ENCODE peak calls at places on chromosome 4, in nine cellular contexts. O is OCI-LY7; B is activated T-cell treated with anti-CD3 and anti-CD28 coated beads, Interleukin-2, amount 50 U/mL, for 72 hours; D is ACHN; K is lung microvascular endothelial cell; N is T-helper 9 cell; A is stimulated activated CD4-positive, alpha-beta T cell treated with anti-CD3 and anti-CD28 coated beads, Interleukin-4, amount 100 ng/mL, for 1 hour; T is RWPE1; F is left colon. J is an unnamed sample.

GRCh38 chr4:22672944-22673343 is 19.8 kb upstream of the GBA3 start:
- DNase-seq in T (no peak), O (no peak), B (no peak), F (no peak), D (no peak), K (no peak), A (no peak), N (no peak), J (no peak)

GRCh38 chr4:4296283-4296846 is 6.3 kb downstream of the ZBTB49 start:
- DNase-seq in N (no peak), F (no peak), A (no peak), K (no peak), T (no peak), B (no peak), O (no peak), D (no peak), J (no peak)

GRCh38 chr4:123587983-123588494 is 191.4 kb downstream of the SPRY1 start:
- DNase-seq in N (no peak), T (peak; percentile 54), K (peak; percentile 56), D (no peak), F (peak; percentile 87), A (no peak), O (no peak), B (no peak), J (no peak)

GRCh38 chr4:177726111-177726510 is 283.9 kb upstream of the AGA start:
- DNase-seq in D (no peak), T (no peak), A (no peak), K (no peak), B (no peak), F (no peak), N (no peak), O (no peak), J (peak; percentile 5)

GRCh38 chr4:67820903-67821302 is 62.9 kb downstream of the TMPRSS11D start:
- DNase-seq in O (no peak), K (no peak), N (no peak), D (no peak), T (no peak), A (no peak), B (no peak), F (no peak), J (no peak)

GRCh38 chr4:151356510-151356909 is 31.1 kb upstream of the SH3D19 start:
- DNase-seq in N (no peak), O (no peak), K (peak; percentile 20), T (peak; percentile 41), D (no peak), A (no peak), F (no peak), B (no peak), J (peak; percentile 18)

GRCh38 chr4:122673252-122673651 is 52.4 kb upstream of the IL21 start:
- DNase-seq in K (peak; percentile 29), N (no peak), O (no peak), T (no peak), B (no peak), F (no peak), A (no peak), D (no peak), J (no peak)

GRCh38 chr4:10011885-10012284 is 9.4 kb downstream of the SLC2A9 start:
- DNase-seq in D (no peak), A (no peak), B (no peak), F (no peak), K (no peak), N (no peak), T (no peak), O (no peak), J (no peak)

GRCh38 chr4:118032691-118033090 is 1.6 kb upstream of the NDST3 start:
- DNase-seq in T (peak; percentile 16), A (no peak), F (no peak), N (no peak), O (no peak), D (peak; percentile 22), B (no peak), K (no peak), J (no peak)

GRCh38 chr4:102431608-102431961 is 69.6 kb upstream of the NFKB1 start:
- DNase-seq in N (no peak), D (no peak), A (no peak), B (no peak), O (no peak), T (no peak), F (no peak), K (no peak), J (no peak)

GRCh38 chr4:79472693-79473552 is 64.9 kb upstream of the GK2 start:
- DNase-seq in N (no peak), F (no peak), T (no peak), K (no peak), A (no peak), D (no peak), B (no peak), O (no peak), J (no peak)

GRCh38 chr4:183348136-183348535 is 25.9 kb upstream of the CLDN24 start:
- DNase-seq in D (no peak), O (no peak), F (no peak), A (no peak), N (no peak), K (no peak), T (no peak), B (no peak), J (no peak)

GRCh38 chr4:120692964-120693363 is 229.6 kb downstream of the PRDM5 start:
- DNase-seq in A (no peak), B (no peak), N (no peak), K (peak; percentile 91), T (peak; percentile 53), D (peak; percentile 67), F (peak; percentile 31), O (no peak), J (peak; percentile 77)

GRCh38 chr4:184765473-184766346 is 31.8 kb upstream of the CENPU start:
- DNase-seq in K (no peak), F (no peak), D (no peak), A (no peak), N (no peak), B (no peak), O (no peak), T (no peak), J (no peak)

GRCh38 chr4:173591760-173592159 is 61.7 kb upstream of the HAND2 start:
- DNase-seq in O (no peak), K (no peak), A (no peak), F (no peak), D (no peak), B (no peak), N (no peak), T (no peak), J (no peak)

GRCh38 chr4:53810643-53811042 is 219.4 kb upstream of the LNX1 start:
- DNase-seq in D (no peak), N (no peak), B (no peak), K (no peak), A (no peak), O (no peak), F (no peak), T (no peak), J (no peak)

GRCh38 chr4:72205831-72206230 is 174.0 kb downstream of the NPFFR2 start:
- DNase-seq in O (no peak), T (peak; percentile 24), N (no peak), B (no peak), A (no peak), D (no peak), F (no peak), K (no peak), J (peak; percentile 85)

GRCh38 chr4:184472540-184473264 is 1.6 kb downstream of the IRF2 start:
- DNase-seq in A (peak; percentile 43), B (peak; percentile 83), K (peak; percentile 76), F (peak; percentile 92), T (peak; percentile 55), D (peak; percentile 71), O (peak; percentile 81), N (peak; percentile 49), J (peak; percentile 43)

GRCh38 chr4:94126669-94127068 is 81.0 kb upstream of the SMARCAD1 start:
- DNase-seq in O (no peak), A (no peak), F (no peak), T (no peak), N (no peak), B (no peak), K (no peak), D (peak; percentile 5), J (no peak)

GRCh38 chr4:105714071-105714521 is 5.5 kb downstream of the GSTCD start:
- DNase-seq in F (no peak), T (peak; percentile 21), D (peak; percentile 47), O (peak; percentile 52), N (no peak), K (peak; percentile 6), A (no peak), B (no peak), J (peak; percentile 17)

GRCh38 chr4:133156096-133156495 is 7.0 kb downstream of the PCDH10 start:
- DNase-seq in D (no peak), O (no peak), T (no peak), F (no peak), N (no peak), B (no peak), K (no peak), A (no peak), J (no peak)

GRCh38 chr4:158805628-158806471 is 37.0 kb downstream of the FNIP2 start:
- DNase-seq in K (no peak), B (no peak), A (no peak), O (no peak), T (peak; percentile 62), F (no peak), D (no peak), N (no peak), J (no peak)

GRCh38 chr4:164997324-164997723 is 19.9 kb upstream of the TRIM61 start:
- DNase-seq in F (no peak), K (no peak), A (no peak), O (peak; percentile 20), N (no peak), B (no peak), D (peak; percentile 13), T (peak; percentile 29), J (no peak)

GRCh38 chr4:130053723-130054122 is 957.8 kb downstream of the C4orf33 start:
- DNase-seq in K (no peak), F (no peak), O (no peak), T (no peak), A (no peak), D (no peak), N (no peak), B (no peak), J (no peak)

GRCh38 chr4:165368114-165368513 is 10.7 kb upstream of the CPE start:
- DNase-seq in D (no peak), B (no peak), O (no peak), A (no peak), K (no peak), T (no peak), F (no peak), N (no peak), J (no peak)

GRCh38 chr4:137203601-137204000 is 328.7 kb downstream of the PCDH18 start:
- DNase-seq in F (no peak), O (no peak), D (no peak), A (no peak), B (no peak), N (no peak), K (no peak), T (no peak), J (no peak)

GRCh38 chr4:80989921-80990544 is 40.5 kb upstream of the BMP3 start:
- DNase-seq in O (peak; percentile 87), A (no peak), N (no peak), T (peak; percentile 35), B (peak; percentile 10), D (peak; percentile 64), F (no peak), K (peak; percentile 64), J (peak; percentile 29)

GRCh38 chr4:140188975-140189374 is 35.0 kb upstream of the MAML3 start:
- DNase-seq in B (no peak), O (no peak), N (no peak), F (no peak), K (peak; percentile 87), T (peak; percentile 17), D (no peak), A (no peak), J (no peak)

GRCh38 chr4:176256921-176257320 is 12.1 kb downstream of the ASB5 start:
- DNase-seq in B (no peak), D (no peak), F (no peak), O (no peak), T (no peak), A (no peak), K (no peak), N (no peak), J (no peak)

GRCh38 chr4:156374069-156374468 is 420.4 kb upstream of the CTSO start:
- DNase-seq in B (no peak), K (no peak), O (no peak), A (no peak), N (no peak), T (no peak), F (no peak), D (no peak), J (no peak)

GRCh38 chr4:10184051-10184450 is 67.5 kb upstream of the WDR1 start:
- DNase-seq in K (no peak), N (no peak), F (no peak), B (no peak), D (no peak), A (no peak), T (no peak), O (no peak), J (peak; percentile 41)

J was measured in RCC 7860.